ENCODE peak calls at places on chromosomes 12 and 14, in six cellular contexts. I is NCI-H1417 treated with DMSO at 0.1 percent for 48 hours, F is SW480, J is ELR, U is GM23248, Q is cardiac fibroblast. H is an unnamed sample.

GRCh38 chr14:105840266-105841021 is 314.1 kb downstream of the TMEM121 start:
- DNase-seq in I (no peak), Q (no peak), J (no peak), U (no peak), F (no peak), H (no peak)

GRCh38 chr14:76293923-76294322 is 82.0 kb upstream of the ESRRB start:
- DNase-seq in U (no peak), J (no peak), I (no peak), Q (no peak), F (peak; percentile 9), H (no peak)

GRCh38 chr12:9707864-9708808 is 24.8 kb downstream of the CLECL1 start:
- DNase-seq in F (peak; percentile 55), U (peak; percentile 69), J (peak; percentile 68), I (no peak), Q (peak; percentile 76), H (peak; percentile 37)

GRCh38 chr14:102785598-102785963 is 8.3 kb downstream of the TRAF3 start:
- DNase-seq in Q (no peak), U (no peak), J (no peak), F (no peak), I (no peak), H (no peak)

GRCh38 chr12:120692524-120693033 is 5.6 kb downstream of the MLEC start:
- DNase-seq in I (no peak), J (peak; percentile 37), U (no peak), F (no peak), Q (no peak), H (no peak)

GRCh38 chr14:26765768-26766550 is 168.1 kb upstream of the NOVA1 start:
- DNase-seq in Q (peak; percentile 93), I (no peak), J (peak; percentile 1), F (no peak), U (peak; percentile 93), H (no peak)

GRCh38 chr12:95848575-95849388 is 10.0 kb upstream of the SNRPF start:
- DNase-seq in F (peak; percentile 30), J (peak; percentile 47), U (peak; percentile 47), I (no peak), Q (peak; percentile 61), H (no peak)

GRCh38 chr12:6603095-6603567 is 4.0 kb downstream of the CHD4 start:
- DNase-seq in Q (peak; percentile 65), U (peak; percentile 53), F (no peak), I (no peak), J (no peak), H (no peak)

GRCh38 chr14:29494312-29494711 is 433.3 kb downstream of the PRKD1 start:
- DNase-seq in I (no peak), F (no peak), J (no peak), U (no peak), Q (no peak), H (no peak)

H was measured in HCT116.